ENCODE peak calls at places on chromosomes 6 and 20, in six cellular contexts. One of them, this sample, is unnamed.
A peak's percentile ranks its signal among the peaks of the same experiment; 100 is the strongest.

GRCh38 chr6:34630040-34630439 is 66.5 kb downstream of the ILRUN start:
- DNase-seq in CD8-positive, alpha-beta T cell: no peak
- DNase-seq in mammary epithelial cell: peak; percentile 89
- DNase-seq in H9: no peak
- DNase-seq in epithelial cell of esophagus: peak; percentile 90
- DNase-seq in Caco-2: no peak
- DNase-seq in this sample: no peak

GRCh38 chr20:36544134-36545018 is 3.1 kb downstream of the MYL9 start:
- DNase-seq in CD8-positive, alpha-beta T cell: no peak
- DNase-seq in mammary epithelial cell: peak; percentile 40
- DNase-seq in H9: no peak
- DNase-seq in epithelial cell of esophagus: peak; percentile 79
- DNase-seq in Caco-2: no peak
- DNase-seq in this sample: no peak

GRCh38 chr20:1930165-1930564 is 35.0 kb downstream of the SIRPA start:
- DNase-seq in CD8-positive, alpha-beta T cell: no peak
- DNase-seq in mammary epithelial cell: no peak
- DNase-seq in H9: no peak
- DNase-seq in epithelial cell of esophagus: no peak
- DNase-seq in Caco-2: no peak
- DNase-seq in this sample: no peak

GRCh38 chr20:13922241-13922640 is 68.2 kb downstream of the SEL1L2 start:
- DNase-seq in CD8-positive, alpha-beta T cell: no peak
- DNase-seq in mammary epithelial cell: no peak
- DNase-seq in H9: no peak
- DNase-seq in epithelial cell of esophagus: no peak
- DNase-seq in Caco-2: no peak
- DNase-seq in this sample: no peak

GRCh38 chr6:20098267-20098876 is 113.9 kb downstream of the MBOAT1 start:
- DNase-seq in CD8-positive, alpha-beta T cell: no peak
- DNase-seq in mammary epithelial cell: no peak
- DNase-seq in H9: no peak
- DNase-seq in epithelial cell of esophagus: no peak
- DNase-seq in Caco-2: no peak
- DNase-seq in this sample: no peak

GRCh38 chr20:8421981-8422380 is 289.9 kb downstream of the PLCB1 start:
- DNase-seq in CD8-positive, alpha-beta T cell: no peak
- DNase-seq in mammary epithelial cell: no peak
- DNase-seq in H9: no peak
- DNase-seq in epithelial cell of esophagus: no peak
- DNase-seq in Caco-2: no peak
- DNase-seq in this sample: no peak

GRCh38 chr20:4944918-4945317 is 56.4 kb downstream of the SLC23A2 start:
- DNase-seq in CD8-positive, alpha-beta T cell: no peak
- DNase-seq in mammary epithelial cell: no peak
- DNase-seq in H9: no peak
- DNase-seq in epithelial cell of esophagus: no peak
- DNase-seq in Caco-2: no peak
- DNase-seq in this sample: no peak

GRCh38 chr6:156509496-156509895 is 267.7 kb upstream of the ARID1B start:
- DNase-seq in CD8-positive, alpha-beta T cell: no peak
- DNase-seq in mammary epithelial cell: no peak
- DNase-seq in H9: no peak
- DNase-seq in epithelial cell of esophagus: no peak
- DNase-seq in Caco-2: no peak
- DNase-seq in this sample: no peak

GRCh38 chr6:45450801-45451200 is 73.1 kb upstream of the SUPT3H start:
- DNase-seq in CD8-positive, alpha-beta T cell: no peak
- DNase-seq in mammary epithelial cell: no peak
- DNase-seq in H9: no peak
- DNase-seq in epithelial cell of esophagus: no peak
- DNase-seq in Caco-2: no peak
- DNase-seq in this sample: no peak

GRCh38 chr20:35489717-35490116 is 34.3 kb downstream of the CEP250 start:
- DNase-seq in CD8-positive, alpha-beta T cell: no peak
- DNase-seq in mammary epithelial cell: no peak
- DNase-seq in H9: no peak
- DNase-seq in epithelial cell of esophagus: no peak
- DNase-seq in Caco-2: no peak
- DNase-seq in this sample: no peak

GRCh38 chr6:108948252-108948651 is 100.0 kb downstream of the ARMC2 start:
- DNase-seq in CD8-positive, alpha-beta T cell: no peak
- DNase-seq in mammary epithelial cell: no peak
- DNase-seq in H9: no peak
- DNase-seq in epithelial cell of esophagus: peak; percentile 77
- DNase-seq in Caco-2: no peak
- DNase-seq in this sample: no peak

GRCh38 chr20:63456429-63457284 is 15.8 kb downstream of the KCNQ2 start:
- DNase-seq in CD8-positive, alpha-beta T cell: no peak
- DNase-seq in mammary epithelial cell: no peak
- DNase-seq in H9: no peak
- DNase-seq in epithelial cell of esophagus: no peak
- DNase-seq in Caco-2: no peak
- DNase-seq in this sample: no peak

GRCh38 chr6:130191376-130191702 is 31.4 kb downstream of the SAMD3 start:
- DNase-seq in CD8-positive, alpha-beta T cell: no peak
- DNase-seq in mammary epithelial cell: no peak
- DNase-seq in H9: no peak
- DNase-seq in epithelial cell of esophagus: no peak
- DNase-seq in Caco-2: no peak
- DNase-seq in this sample: no peak

GRCh38 chr6:42366011-42366705 is 85.6 kb downstream of the TRERF1 start:
- DNase-seq in CD8-positive, alpha-beta T cell: peak; percentile 51
- DNase-seq in mammary epithelial cell: no peak
- DNase-seq in H9: no peak
- DNase-seq in epithelial cell of esophagus: no peak
- DNase-seq in Caco-2: no peak
- DNase-seq in this sample: no peak

GRCh38 chr6:38168699-38169098 is 349.2 kb downstream of the ZFAND3 start:
- DNase-seq in CD8-positive, alpha-beta T cell: no peak
- DNase-seq in mammary epithelial cell: no peak
- DNase-seq in H9: no peak
- DNase-seq in epithelial cell of esophagus: no peak
- DNase-seq in Caco-2: no peak
- DNase-seq in this sample: no peak

GRCh38 chr6:34362909-34363713 is 29.4 kb downstream of the NUDT3 start:
- DNase-seq in CD8-positive, alpha-beta T cell: no peak
- DNase-seq in mammary epithelial cell: no peak
- DNase-seq in H9: no peak
- DNase-seq in epithelial cell of esophagus: no peak
- DNase-seq in Caco-2: no peak
- DNase-seq in this sample: no peak

GRCh38 chr20:6295477-6296256 is 172.8 kb upstream of the FERMT1 start:
- DNase-seq in CD8-positive, alpha-beta T cell: no peak
- DNase-seq in mammary epithelial cell: no peak
- DNase-seq in H9: no peak
- DNase-seq in epithelial cell of esophagus: no peak
- DNase-seq in Caco-2: no peak
- DNase-seq in this sample: no peak

GRCh38 chr6:132041706-132042105 is 90.5 kb upstream of the CCN2 start:
- DNase-seq in CD8-positive, alpha-beta T cell: no peak
- DNase-seq in mammary epithelial cell: no peak
- DNase-seq in H9: no peak
- DNase-seq in epithelial cell of esophagus: peak; percentile 5
- DNase-seq in Caco-2: no peak
- DNase-seq in this sample: no peak

GRCh38 chr6:134908906-134909516 is 40.9 kb downstream of the ALDH8A1 start:
- DNase-seq in CD8-positive, alpha-beta T cell: no peak
- DNase-seq in mammary epithelial cell: peak; percentile 100
- DNase-seq in H9: no peak
- DNase-seq in epithelial cell of esophagus: peak; percentile 100
- DNase-seq in Caco-2: no peak
- DNase-seq in this sample: peak; percentile 41

GRCh38 chr20:50516935-50517816 is 7.0 kb downstream of the PTPN1 start:
- DNase-seq in CD8-positive, alpha-beta T cell: peak; percentile 25
- DNase-seq in mammary epithelial cell: no peak
- DNase-seq in H9: no peak
- DNase-seq in epithelial cell of esophagus: no peak
- DNase-seq in Caco-2: no peak
- DNase-seq in this sample: peak; percentile 36

GRCh38 chr6:83169096-83169495 is 24.0 kb downstream of the PGM3 start:
- DNase-seq in CD8-positive, alpha-beta T cell: no peak
- DNase-seq in mammary epithelial cell: no peak
- DNase-seq in H9: no peak
- DNase-seq in epithelial cell of esophagus: no peak
- DNase-seq in Caco-2: no peak
- DNase-seq in this sample: no peak

GRCh38 chr6:5464096-5464885 is 203.0 kb downstream of the FARS2 start:
- DNase-seq in CD8-positive, alpha-beta T cell: no peak
- DNase-seq in mammary epithelial cell: no peak
- DNase-seq in H9: no peak
- DNase-seq in epithelial cell of esophagus: no peak
- DNase-seq in Caco-2: no peak
- DNase-seq in this sample: no peak

GRCh38 chr20:17806739-17807441 is 107.1 kb downstream of the BANF2 start:
- DNase-seq in CD8-positive, alpha-beta T cell: no peak
- DNase-seq in mammary epithelial cell: no peak
- DNase-seq in H9: peak; percentile 74
- DNase-seq in epithelial cell of esophagus: no peak
- DNase-seq in Caco-2: no peak
- DNase-seq in this sample: peak; percentile 44

GRCh38 chr6:149318581-149319286 is 1.2 kb downstream of the TAB2 start:
- DNase-seq in CD8-positive, alpha-beta T cell: peak; percentile 64
- DNase-seq in mammary epithelial cell: peak; percentile 25
- DNase-seq in H9: no peak
- DNase-seq in epithelial cell of esophagus: no peak
- DNase-seq in Caco-2: no peak
- DNase-seq in this sample: peak; percentile 24

GRCh38 chr20:41148956-41149355 is 11.6 kb downstream of the PLCG1 start:
- DNase-seq in CD8-positive, alpha-beta T cell: no peak
- DNase-seq in mammary epithelial cell: no peak
- DNase-seq in H9: no peak
- DNase-seq in epithelial cell of esophagus: no peak
- DNase-seq in Caco-2: no peak
- DNase-seq in this sample: no peak

GRCh38 chr6:157385482-157385881 is 4.5 kb downstream of the ZDHHC14 start:
- DNase-seq in CD8-positive, alpha-beta T cell: no peak
- DNase-seq in mammary epithelial cell: no peak
- DNase-seq in H9: no peak
- DNase-seq in epithelial cell of esophagus: peak; percentile 8
- DNase-seq in Caco-2: no peak
- DNase-seq in this sample: no peak

GRCh38 chr6:12096342-12096741 is 84.2 kb downstream of the HIVEP1 start:
- DNase-seq in CD8-positive, alpha-beta T cell: no peak
- DNase-seq in mammary epithelial cell: no peak
- DNase-seq in H9: no peak
- DNase-seq in epithelial cell of esophagus: no peak
- DNase-seq in Caco-2: no peak
- DNase-seq in this sample: no peak

GRCh38 chr6:111361648-111362047 is 121.4 kb downstream of the REV3L start:
- DNase-seq in CD8-positive, alpha-beta T cell: no peak
- DNase-seq in mammary epithelial cell: peak; percentile 17
- DNase-seq in H9: peak; percentile 48
- DNase-seq in epithelial cell of esophagus: peak; percentile 28
- DNase-seq in Caco-2: peak; percentile 48
- DNase-seq in this sample: peak; percentile 23
- TF ChIP-seq CTCF in CD8-positive, alpha-beta T cell: no peak
- TF ChIP-seq CTCF in mammary epithelial cell: peak; percentile 13
- TF ChIP-seq CTCF in H9: peak; percentile 72
- TF ChIP-seq CTCF in epithelial cell of esophagus: peak; percentile 55
- TF ChIP-seq CTCF in Caco-2: peak; percentile 54
- TF ChIP-seq CTCF in this sample: peak; percentile 27

GRCh38 chr6:166331503-166332133 is 10.7 kb downstream of the SFT2D1 start:
- DNase-seq in CD8-positive, alpha-beta T cell: no peak
- DNase-seq in mammary epithelial cell: no peak
- DNase-seq in H9: no peak
- DNase-seq in epithelial cell of esophagus: no peak
- DNase-seq in Caco-2: no peak
- DNase-seq in this sample: no peak
- TF ChIP-seq CTCF in CD8-positive, alpha-beta T cell: no peak
- TF ChIP-seq CTCF in mammary epithelial cell: no peak
- TF ChIP-seq CTCF in H9: no peak
- TF ChIP-seq CTCF in epithelial cell of esophagus: no peak
- TF ChIP-seq CTCF in Caco-2: no peak
- TF ChIP-seq CTCF in this sample: no peak

DNA sequence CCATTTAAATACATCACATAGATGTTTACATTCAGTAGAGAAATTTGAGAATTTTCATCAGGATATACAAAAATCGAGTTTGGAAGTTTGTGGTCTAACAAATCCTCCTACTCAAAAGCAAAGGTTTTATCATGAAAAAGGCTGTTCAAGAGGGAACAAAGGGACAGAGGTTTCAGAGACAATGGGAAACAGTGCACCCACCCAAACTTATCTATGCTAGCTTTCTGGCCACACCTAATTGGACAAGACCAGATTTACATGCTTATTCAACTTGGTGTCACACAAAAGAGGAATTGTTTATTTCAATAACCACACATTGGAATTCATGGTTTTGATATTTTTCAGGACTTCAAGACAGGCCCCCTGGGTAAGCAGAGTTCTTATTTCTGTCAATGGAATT is 28.4 kb upstream of the RSPO3 start:
- DNase-seq in CD8-positive, alpha-beta T cell: no peak
- DNase-seq in mammary epithelial cell: no peak
- DNase-seq in H9: no peak
- DNase-seq in epithelial cell of esophagus: no peak
- DNase-seq in Caco-2: no peak
- DNase-seq in this sample: no peak
- TF ChIP-seq CTCF in CD8-positive, alpha-beta T cell: no peak
- TF ChIP-seq CTCF in mammary epithelial cell: no peak
- TF ChIP-seq CTCF in H9: no peak
- TF ChIP-seq CTCF in epithelial cell of esophagus: no peak
- TF ChIP-seq CTCF in Caco-2: no peak
- TF ChIP-seq CTCF in this sample: no peak

DNA sequence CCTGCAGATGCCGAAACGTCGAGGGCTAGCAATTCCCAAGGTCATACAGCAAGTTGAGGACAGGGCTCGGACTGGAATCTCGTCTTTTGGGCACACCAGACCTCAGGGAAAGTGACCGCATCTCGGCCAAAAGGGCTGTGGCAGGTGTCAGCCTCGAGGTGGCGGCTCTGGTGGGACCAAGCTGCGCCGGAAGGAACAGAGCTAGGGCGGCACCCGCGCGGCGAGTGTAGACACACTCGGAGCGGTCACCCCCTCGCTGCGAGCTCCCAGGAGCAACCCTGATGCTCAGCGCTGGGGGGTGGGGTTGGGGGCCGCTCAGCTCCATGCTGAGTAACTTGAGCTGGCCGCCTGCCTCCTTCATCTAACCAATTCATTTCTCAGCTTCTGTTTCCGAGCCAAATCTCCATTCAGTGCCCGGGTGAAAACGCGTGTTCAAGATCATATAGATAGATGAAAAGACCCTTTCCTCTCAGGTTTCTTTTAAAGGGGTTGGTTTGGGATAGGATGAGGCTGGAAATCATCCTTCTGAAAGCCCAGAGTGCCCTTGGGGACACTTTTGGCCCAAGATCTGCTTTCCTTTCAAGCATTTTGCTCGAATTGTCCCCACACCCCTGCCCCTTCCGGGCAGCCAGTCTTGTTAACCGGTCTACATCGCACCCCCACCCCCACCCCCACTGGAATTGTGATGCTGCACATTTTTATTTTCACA is 2.3 kb upstream of the TUBB2B start:
- DNase-seq in CD8-positive, alpha-beta T cell: peak; percentile 61
- DNase-seq in mammary epithelial cell: no peak
- DNase-seq in H9: peak; percentile 80
- DNase-seq in epithelial cell of esophagus: no peak
- DNase-seq in Caco-2: no peak
- DNase-seq in this sample: no peak
- TF ChIP-seq CTCF in CD8-positive, alpha-beta T cell: no peak
- TF ChIP-seq CTCF in mammary epithelial cell: no peak
- TF ChIP-seq CTCF in H9: peak; percentile 30
- TF ChIP-seq CTCF in epithelial cell of esophagus: no peak
- TF ChIP-seq CTCF in Caco-2: no peak
- TF ChIP-seq CTCF in this sample: no peak

This sample was measured in transverse colon.